ENCODE peak calls at places on chromosomes 11 and 22, in seven cellular contexts. One of them, this sample, is unnamed.

GRCh38 chr22:35728639-35729308 is 11.1 kb downstream of the APOL5 start:
- DNase-seq in C1 segment of cervical spinal cord: no peak
- DNase-seq in GDM1: no peak
- DNase-seq in substantia nigra: no peak
- DNase-seq in GM06990: no peak
- DNase-seq in activated CD8-positive, alpha-beta memory T cell treated with anti-CD3 and anti-CD28 coated beads for 4 hours: no peak
- DNase-seq in RWPE1: no peak
- DNase-seq in this sample: peak

GRCh38 chr11:60125962-60126585 is 37.6 kb downstream of the MS4A2 start:
- DNase-seq in C1 segment of cervical spinal cord: no peak
- DNase-seq in activated CD8-positive, alpha-beta memory T cell treated with anti-CD3 and anti-CD28 coated beads for 4 hours: no peak
- DNase-seq in RWPE1: peak
- DNase-seq in GDM1: no peak
- DNase-seq in substantia nigra: no peak
- DNase-seq in GM06990: no peak
- DNase-seq in this sample: no peak

GRCh38 chr11:36041988-36042606 is 98.2 kb downstream of the LDLRAD3 start:
- DNase-seq in GM06990: no peak
- DNase-seq in GDM1: no peak
- DNase-seq in RWPE1: no peak
- DNase-seq in C1 segment of cervical spinal cord: no peak
- DNase-seq in activated CD8-positive, alpha-beta memory T cell treated with anti-CD3 and anti-CD28 coated beads for 4 hours: no peak
- DNase-seq in substantia nigra: no peak
- DNase-seq in this sample: peak

GRCh38 chr11:125995313-125995712 is 49.5 kb downstream of the VSIG10L2 start:
- DNase-seq in GDM1: no peak
- DNase-seq in C1 segment of cervical spinal cord: no peak
- DNase-seq in substantia nigra: no peak
- DNase-seq in GM06990: peak
- DNase-seq in RWPE1: no peak
- DNase-seq in activated CD8-positive, alpha-beta memory T cell treated with anti-CD3 and anti-CD28 coated beads for 4 hours: no peak
- DNase-seq in this sample: no peak

GRCh38 chr11:86524603-86525352 is 147.6 kb downstream of the ME3 start:
- DNase-seq in C1 segment of cervical spinal cord: no peak
- DNase-seq in GDM1: no peak
- DNase-seq in substantia nigra: no peak
- DNase-seq in GM06990: no peak
- DNase-seq in RWPE1: peak
- DNase-seq in activated CD8-positive, alpha-beta memory T cell treated with anti-CD3 and anti-CD28 coated beads for 4 hours: no peak
- DNase-seq in this sample: peak

GRCh38 chr22:26367402-26368245 is 61.4 kb upstream of the ASPHD2 start:
- DNase-seq in substantia nigra: no peak
- DNase-seq in C1 segment of cervical spinal cord: no peak
- DNase-seq in RWPE1: peak
- DNase-seq in GM06990: peak
- DNase-seq in activated CD8-positive, alpha-beta memory T cell treated with anti-CD3 and anti-CD28 coated beads for 4 hours: peak
- DNase-seq in GDM1: no peak
- DNase-seq in this sample: peak

GRCh38 chr11:69013009-69013951 is at the start of gene MRGPRF:
- DNase-seq in substantia nigra: no peak
- DNase-seq in GDM1: no peak
- DNase-seq in GM06990: no peak
- DNase-seq in C1 segment of cervical spinal cord: no peak
- DNase-seq in activated CD8-positive, alpha-beta memory T cell treated with anti-CD3 and anti-CD28 coated beads for 4 hours: no peak
- DNase-seq in RWPE1: no peak
- DNase-seq in this sample: peak

GRCh38 chr22:38505595-38506117 is 455 bp downstream of the DDX17 start:
- DNase-seq in substantia nigra: peak
- DNase-seq in C1 segment of cervical spinal cord: peak
- DNase-seq in GDM1: no peak
- DNase-seq in RWPE1: peak
- DNase-seq in GM06990: no peak
- DNase-seq in activated CD8-positive, alpha-beta memory T cell treated with anti-CD3 and anti-CD28 coated beads for 4 hours: peak
- DNase-seq in this sample: peak

GRCh38 chr11:22426915-22427314 is 88.7 kb downstream of the SLC17A6 start:
- DNase-seq in GDM1: no peak
- DNase-seq in substantia nigra: no peak
- DNase-seq in C1 segment of cervical spinal cord: no peak
- DNase-seq in activated CD8-positive, alpha-beta memory T cell treated with anti-CD3 and anti-CD28 coated beads for 4 hours: no peak
- DNase-seq in GM06990: no peak
- DNase-seq in RWPE1: no peak
- DNase-seq in this sample: no peak

GRCh38 chr22:27879923-27880322 is 39.1 kb downstream of the PITPNB start:
- DNase-seq in RWPE1: peak
- DNase-seq in activated CD8-positive, alpha-beta memory T cell treated with anti-CD3 and anti-CD28 coated beads for 4 hours: no peak
- DNase-seq in substantia nigra: no peak
- DNase-seq in C1 segment of cervical spinal cord: no peak
- DNase-seq in GDM1: no peak
- DNase-seq in GM06990: no peak
- DNase-seq in this sample: peak

GRCh38 chr22:47021371-47022074 is 259.1 kb downstream of the TBC1D22A start:
- DNase-seq in GDM1: no peak
- DNase-seq in C1 segment of cervical spinal cord: no peak
- DNase-seq in RWPE1: no peak
- DNase-seq in activated CD8-positive, alpha-beta memory T cell treated with anti-CD3 and anti-CD28 coated beads for 4 hours: no peak
- DNase-seq in GM06990: no peak
- DNase-seq in substantia nigra: no peak
- DNase-seq in this sample: no peak

GRCh38 chr11:96309001-96309642 is 33.9 kb downstream of the MAML2 start:
- DNase-seq in activated CD8-positive, alpha-beta memory T cell treated with anti-CD3 and anti-CD28 coated beads for 4 hours: no peak
- DNase-seq in C1 segment of cervical spinal cord: no peak
- DNase-seq in substantia nigra: no peak
- DNase-seq in RWPE1: no peak
- DNase-seq in GDM1: no peak
- DNase-seq in GM06990: no peak
- DNase-seq in this sample: peak

GRCh38 chr22:29267462-29267857 is 321 bp downstream of the RHBDD3 start:
- DNase-seq in RWPE1: no peak
- DNase-seq in activated CD8-positive, alpha-beta memory T cell treated with anti-CD3 and anti-CD28 coated beads for 4 hours: no peak
- DNase-seq in GDM1: no peak
- DNase-seq in C1 segment of cervical spinal cord: no peak
- DNase-seq in GM06990: no peak
- DNase-seq in substantia nigra: no peak
- DNase-seq in this sample: no peak

GRCh38 chr11:128182844-128183243 is 404.5 kb downstream of the ETS1 start:
- DNase-seq in C1 segment of cervical spinal cord: no peak
- DNase-seq in GDM1: no peak
- DNase-seq in substantia nigra: no peak
- DNase-seq in activated CD8-positive, alpha-beta memory T cell treated with anti-CD3 and anti-CD28 coated beads for 4 hours: no peak
- DNase-seq in RWPE1: no peak
- DNase-seq in GM06990: no peak
- DNase-seq in this sample: peak

GRCh38 chr11:60016881-60017280 is at the start of gene OOSP4B:
- DNase-seq in C1 segment of cervical spinal cord: no peak
- DNase-seq in activated CD8-positive, alpha-beta memory T cell treated with anti-CD3 and anti-CD28 coated beads for 4 hours: no peak
- DNase-seq in GM06990: no peak
- DNase-seq in GDM1: no peak
- DNase-seq in substantia nigra: no peak
- DNase-seq in RWPE1: no peak
- DNase-seq in this sample: no peak

GRCh38 chr22:23183107-23183698 is 2.9 kb downstream of the BCR start:
- DNase-seq in activated CD8-positive, alpha-beta memory T cell treated with anti-CD3 and anti-CD28 coated beads for 4 hours: no peak
- DNase-seq in RWPE1: no peak
- DNase-seq in GM06990: no peak
- DNase-seq in GDM1: peak
- DNase-seq in C1 segment of cervical spinal cord: no peak
- DNase-seq in substantia nigra: no peak
- DNase-seq in this sample: peak

GRCh38 chr22:20178922-20179227 is 28.0 kb upstream of the CCDC188 start:
- DNase-seq in C1 segment of cervical spinal cord: no peak
- DNase-seq in GDM1: no peak
- DNase-seq in RWPE1: no peak
- DNase-seq in activated CD8-positive, alpha-beta memory T cell treated with anti-CD3 and anti-CD28 coated beads for 4 hours: no peak
- DNase-seq in substantia nigra: no peak
- DNase-seq in GM06990: no peak
- DNase-seq in this sample: no peak

GRCh38 chr11:674406-674805 is 20.6 kb downstream of the DEAF1 start:
- DNase-seq in RWPE1: no peak
- DNase-seq in activated CD8-positive, alpha-beta memory T cell treated with anti-CD3 and anti-CD28 coated beads for 4 hours: no peak
- DNase-seq in GM06990: no peak
- DNase-seq in GDM1: no peak
- DNase-seq in substantia nigra: no peak
- DNase-seq in C1 segment of cervical spinal cord: no peak
- DNase-seq in this sample: no peak

GRCh38 chr11:6404341-6405038 is 14.2 kb downstream of the SMPD1 start:
- DNase-seq in RWPE1: no peak
- DNase-seq in C1 segment of cervical spinal cord: no peak
- DNase-seq in substantia nigra: no peak
- DNase-seq in GDM1: no peak
- DNase-seq in activated CD8-positive, alpha-beta memory T cell treated with anti-CD3 and anti-CD28 coated beads for 4 hours: no peak
- DNase-seq in GM06990: no peak
- DNase-seq in this sample: peak

GRCh38 chr11:118715245-118715807 is 35.9 kb upstream of the TREH start:
- DNase-seq in substantia nigra: no peak
- DNase-seq in activated CD8-positive, alpha-beta memory T cell treated with anti-CD3 and anti-CD28 coated beads for 4 hours: no peak
- DNase-seq in GM06990: no peak
- DNase-seq in GDM1: no peak
- DNase-seq in C1 segment of cervical spinal cord: no peak
- DNase-seq in RWPE1: no peak
- DNase-seq in this sample: peak

GRCh38 chr11:40425168-40425567 is 1034.3 kb downstream of the LRRC4C start:
- DNase-seq in GM06990: no peak
- DNase-seq in C1 segment of cervical spinal cord: no peak
- DNase-seq in activated CD8-positive, alpha-beta memory T cell treated with anti-CD3 and anti-CD28 coated beads for 4 hours: no peak
- DNase-seq in RWPE1: no peak
- DNase-seq in substantia nigra: no peak
- DNase-seq in GDM1: no peak
- DNase-seq in this sample: peak

GRCh38 chr11:71913716-71914115 is 14.7 kb downstream of the XNDC1N start:
- DNase-seq in substantia nigra: no peak
- DNase-seq in GM06990: no peak
- DNase-seq in activated CD8-positive, alpha-beta memory T cell treated with anti-CD3 and anti-CD28 coated beads for 4 hours: no peak
- DNase-seq in RWPE1: no peak
- DNase-seq in GDM1: no peak
- DNase-seq in C1 segment of cervical spinal cord: no peak
- DNase-seq in this sample: no peak

GRCh38 chr22:37485006-37485713 is 1.0 kb downstream of the MFNG start:
- DNase-seq in substantia nigra: no peak
- DNase-seq in RWPE1: no peak
- DNase-seq in GM06990: peak
- DNase-seq in GDM1: peak
- DNase-seq in activated CD8-positive, alpha-beta memory T cell treated with anti-CD3 and anti-CD28 coated beads for 4 hours: peak
- DNase-seq in C1 segment of cervical spinal cord: no peak
- DNase-seq in this sample: no peak

GRCh38 chr22:28004021-28004420 is 85.0 kb upstream of the PITPNB start:
- DNase-seq in substantia nigra: no peak
- DNase-seq in RWPE1: no peak
- DNase-seq in activated CD8-positive, alpha-beta memory T cell treated with anti-CD3 and anti-CD28 coated beads for 4 hours: no peak
- DNase-seq in C1 segment of cervical spinal cord: no peak
- DNase-seq in GDM1: no peak
- DNase-seq in GM06990: no peak
- DNase-seq in this sample: no peak

GRCh38 chr11:3644817-3645235 is at the start of gene ART1:
- DNase-seq in RWPE1: no peak
- DNase-seq in C1 segment of cervical spinal cord: no peak
- DNase-seq in substantia nigra: no peak
- DNase-seq in GDM1: no peak
- DNase-seq in activated CD8-positive, alpha-beta memory T cell treated with anti-CD3 and anti-CD28 coated beads for 4 hours: no peak
- DNase-seq in GM06990: no peak
- DNase-seq in this sample: no peak

GRCh38 chr11:72260574-72260973 is 16.6 kb upstream of the PHOX2A start:
- DNase-seq in substantia nigra: no peak
- DNase-seq in C1 segment of cervical spinal cord: no peak
- DNase-seq in activated CD8-positive, alpha-beta memory T cell treated with anti-CD3 and anti-CD28 coated beads for 4 hours: no peak
- DNase-seq in GM06990: no peak
- DNase-seq in RWPE1: no peak
- DNase-seq in GDM1: no peak
- DNase-seq in this sample: no peak

GRCh38 chr11:131745405-131745804 is 375.0 kb downstream of the NTM start:
- DNase-seq in RWPE1: no peak
- DNase-seq in C1 segment of cervical spinal cord: no peak
- DNase-seq in GDM1: no peak
- DNase-seq in substantia nigra: no peak
- DNase-seq in activated CD8-positive, alpha-beta memory T cell treated with anti-CD3 and anti-CD28 coated beads for 4 hours: no peak
- DNase-seq in GM06990: no peak
- DNase-seq in this sample: no peak

This sample was measured in NCI-H69.